ENCODE peak calls at places on chromosomes 1 and 21, in six cellular contexts. L is CD4-positive, alpha-beta T cell; Z is lung; U is LHCN-M2; A is AG04449; F is fibroblast of pulmonary artery. I is an unnamed sample.

GRCh38 chr1:180632326-180633088 is 685 bp downstream of the XPR1 start:
- DNase-seq in Z (peak; percentile 63), F (no peak), A (no peak), L (peak; percentile 34), U (no peak), I (no peak)

GRCh38 chr1:48495166-48495565 is 23.2 kb upstream of the SPATA6 start:
- DNase-seq in L (no peak), F (no peak), U (peak; percentile 10), Z (no peak), A (no peak), I (no peak)

GRCh38 chr21:17396948-17397347 is 115.9 kb upstream of the CXADR start:
- DNase-seq in F (no peak), Z (no peak), L (no peak), A (no peak), U (no peak), I (no peak)

GRCh38 chr1:88404582-88404981 is 279.5 kb upstream of the PKN2 start:
- DNase-seq in L (no peak), A (no peak), U (no peak), Z (no peak), F (no peak), I (no peak)

GRCh38 chr1:227002531-227003049 is 62.5 kb downstream of the COQ8A start:
- DNase-seq in F (no peak), L (no peak), U (no peak), A (no peak), Z (no peak), I (no peak)

GRCh38 chr21:34941162-34941561 is 107.9 kb downstream of the RUNX1 start:
- DNase-seq in F (no peak), L (no peak), Z (no peak), A (no peak), U (no peak), I (no peak)

GRCh38 chr1:173506437-173506836 is 29.3 kb downstream of the PRDX6 start:
- DNase-seq in A (no peak), U (peak; percentile 9), Z (no peak), L (no peak), F (no peak), I (no peak)

GRCh38 chr1:58870298-58870676 is 86.4 kb upstream of the JUN start:
- DNase-seq in Z (no peak), L (no peak), U (no peak), A (no peak), F (no peak), I (no peak)

GRCh38 chr1:25991937-25992688 is 5.8 kb downstream of the PAFAH2 start:
- DNase-seq in A (no peak), Z (no peak), L (no peak), U (peak; percentile 30), F (no peak), I (peak; percentile 68)

GRCh38 chr1:48761986-48762385 is 14.7 kb downstream of the BEND5 start:
- DNase-seq in U (peak; percentile 9), Z (no peak), L (no peak), F (peak; percentile 4), A (no peak), I (no peak)

GRCh38 chr1:52695627-52696026 is 2.5 kb downstream of the COA7 start:
- DNase-seq in A (no peak), Z (no peak), U (no peak), L (no peak), F (no peak), I (no peak)

GRCh38 chr1:83999316-83999819 is 436 bp upstream of the TTLL7 start:
- DNase-seq in U (peak; percentile 76), Z (peak; percentile 74), L (no peak), F (peak; percentile 76), A (peak; percentile 4), I (peak; percentile 73)

GRCh38 chr1:34477632-34478141 is 277.2 kb upstream of the GJB5 start:
- DNase-seq in Z (no peak), U (no peak), F (no peak), L (no peak), A (no peak), I (no peak)

GRCh38 chr1:52552236-52552504 is 722 bp downstream of the TUT4 start:
- DNase-seq in U (peak; percentile 40), L (peak; percentile 61), F (peak; percentile 78), Z (no peak), A (no peak), I (peak; percentile 80)

GRCh38 chr1:55064071-55064581 is 24.8 kb downstream of the PCSK9 start:
- DNase-seq in L (no peak), A (no peak), Z (no peak), U (no peak), F (peak; percentile 15), I (no peak)

GRCh38 chr21:27024971-27025370 is 58.1 kb upstream of the ADAMTS5 start:
- DNase-seq in Z (no peak), A (no peak), F (no peak), U (no peak), L (no peak), I (peak; percentile 16)

GRCh38 chr21:39444406-39445145 is 1.0 kb downstream of the LCA5L start:
- DNase-seq in A (no peak), U (peak; percentile 50), F (peak; percentile 45), L (no peak), Z (no peak), I (peak; percentile 56)

GRCh38 chr1:181905944-181906597 is 155.4 kb downstream of the ZNF648 start:
- DNase-seq in F (no peak), U (no peak), L (no peak), Z (no peak), A (no peak), I (no peak)

GRCh38 chr1:160486453-160486852 is 36.6 kb downstream of the SLAMF6 start:
- DNase-seq in A (no peak), Z (no peak), F (no peak), U (no peak), L (no peak), I (no peak)

GRCh38 chr21:42411197-42411869 is 7.6 kb downstream of the UBASH3A start:
- DNase-seq in Z (no peak), L (no peak), F (no peak), A (no peak), U (no peak), I (no peak)

GRCh38 chr1:1899266-1899966 is 8.5 kb upstream of the GNB1 start:
- DNase-seq in F (no peak), L (no peak), U (no peak), A (no peak), Z (no peak), I (no peak)

GRCh38 chr1:85372683-85373446 is 92.1 kb downstream of the DDAH1 start:
- DNase-seq in U (peak; percentile 47), Z (no peak), F (peak; percentile 67), L (no peak), A (no peak), I (peak; percentile 89)

GRCh38 chr1:199083680-199084079 is 444.8 kb downstream of the PTPRC start:
- DNase-seq in U (peak; percentile 63), L (no peak), F (peak; percentile 50), Z (no peak), A (peak; percentile 3), I (peak; percentile 58)

GRCh38 chr21:21682172-21682571 is 684.0 kb downstream of the NCAM2 start:
- DNase-seq in U (peak; percentile 67), L (no peak), A (peak; percentile 41), F (peak; percentile 33), Z (no peak), I (peak; percentile 69)

GRCh38 chr1:226309398-226310122 is 596 bp upstream of the LIN9 start:
- DNase-seq in Z (peak; percentile 29), A (no peak), F (peak; percentile 10), U (peak; percentile 59), L (peak; percentile 4), I (peak; percentile 14)

GRCh38 chr1:14571810-14572767 is 26.4 kb upstream of the KAZN start:
- DNase-seq in U (no peak), Z (no peak), L (no peak), F (peak; percentile 1), A (no peak), I (peak; percentile 3)

GRCh38 chr1:163794551-163794950 is 472.8 kb downstream of the NUF2 start:
- DNase-seq in F (no peak), A (no peak), U (no peak), Z (no peak), L (no peak), I (no peak)

GRCh38 chr1:151518431-151518830 is 7.2 kb downstream of the CGN start:
- DNase-seq in Z (no peak), L (no peak), A (no peak), U (no peak), F (no peak), I (no peak)

I was measured in choroid plexus epithelial cell.